ENCODE peak calls at places on chromosomes 1 and 21, in five cellular contexts. Y is Panc1, O is upper lobe of right lung, V is small intestine, T is fibroblast of pulmonary artery. X is an unnamed sample.

GRCh38 chr1:192575499-192576189 is at the start of gene RGS1:
- DNase-seq in Y (no peak), O (peak), V (peak), T (no peak), X (no peak)

GRCh38 chr21:29433366-29434059 is 134.8 kb downstream of the BACH1 start:
- DNase-seq in Y (no peak), O (no peak), V (no peak), T (peak), X (no peak)

GRCh38 chr1:39808784-39809517 is 20.3 kb upstream of the BMP8B start:
- DNase-seq in Y (no peak), O (no peak), V (no peak), T (no peak), X (no peak)

GRCh38 chr1:57520743-57521142 is 96.9 kb upstream of the DAB1 start:
- DNase-seq in Y (no peak), O (no peak), V (no peak), T (no peak), X (no peak)

GRCh38 chr1:108016451-108016920 is 51.5 kb upstream of the VAV3 start:
- DNase-seq in Y (no peak), O (no peak), V (peak), T (peak), X (peak)

GRCh38 chr1:21277178-21277577 is 13.1 kb downstream of the ECE1 start:
- DNase-seq in Y (no peak), O (no peak), V (no peak), T (no peak), X (no peak)

GRCh38 chr1:63779872-63780271 is 6.1 kb downstream of the ROR1 start:
- DNase-seq in Y (no peak), O (no peak), V (no peak), T (peak), X (no peak)

GRCh38 chr1:1173061-1173792 is 453 bp upstream of the TTLL10 start:
- DNase-seq in Y (no peak), O (no peak), V (no peak), T (no peak), X (no peak)

GRCh38 chr21:33969600-33969999 is 54.0 kb upstream of the ATP5PO start:
- DNase-seq in Y (no peak), O (no peak), V (peak), T (no peak), X (no peak)

GRCh38 chr1:232529747-232530146 is 100.2 kb downstream of the SIPA1L2 start:
- DNase-seq in Y (no peak), O (no peak), V (no peak), T (no peak), X (peak)

GRCh38 chr1:202576816-202577215 is 133.4 kb downstream of the SYT2 start:
- DNase-seq in Y (no peak), O (no peak), V (no peak), T (peak), X (no peak)

GRCh38 chr1:205598841-205599666 is 32.8 kb downstream of the ELK4 start:
- DNase-seq in Y (no peak), O (no peak), V (no peak), T (peak), X (no peak)

GRCh38 chr1:81805537-81806431 is 5.0 kb downstream of the ADGRL2 start:
- DNase-seq in Y (no peak), O (no peak), V (no peak), T (no peak), X (no peak)

GRCh38 chr1:208542309-208542708 is 298.1 kb upstream of the PLXNA2 start:
- DNase-seq in Y (no peak), O (no peak), V (no peak), T (no peak), X (no peak)

DNA sequence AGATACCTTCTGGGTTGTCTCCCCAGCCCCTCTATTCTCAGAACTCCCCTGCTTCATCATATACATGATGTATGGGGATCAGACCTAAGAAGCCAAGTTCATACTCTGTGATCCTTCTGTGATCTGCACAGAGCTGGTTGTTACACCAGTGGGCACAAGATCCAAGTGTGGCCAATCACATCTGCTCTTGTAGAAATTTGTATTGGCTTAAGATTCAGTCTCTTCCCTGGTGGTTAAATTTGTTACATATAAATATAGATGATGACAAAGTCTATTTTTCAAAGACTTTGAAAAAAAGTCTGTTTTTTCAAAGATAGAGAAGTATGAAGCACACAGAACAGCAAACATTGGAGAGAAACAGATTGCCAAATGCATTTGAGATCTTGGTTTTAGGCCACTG is 135.8 kb upstream of the FGGY start:
- DNase-seq in Y (no peak), O (no peak), V (no peak), T (no peak), X (no peak)
- H3K4me3 ChIP-seq in Y (no peak), O (no peak), V (no peak), T (no peak), X (no peak)

DNA sequence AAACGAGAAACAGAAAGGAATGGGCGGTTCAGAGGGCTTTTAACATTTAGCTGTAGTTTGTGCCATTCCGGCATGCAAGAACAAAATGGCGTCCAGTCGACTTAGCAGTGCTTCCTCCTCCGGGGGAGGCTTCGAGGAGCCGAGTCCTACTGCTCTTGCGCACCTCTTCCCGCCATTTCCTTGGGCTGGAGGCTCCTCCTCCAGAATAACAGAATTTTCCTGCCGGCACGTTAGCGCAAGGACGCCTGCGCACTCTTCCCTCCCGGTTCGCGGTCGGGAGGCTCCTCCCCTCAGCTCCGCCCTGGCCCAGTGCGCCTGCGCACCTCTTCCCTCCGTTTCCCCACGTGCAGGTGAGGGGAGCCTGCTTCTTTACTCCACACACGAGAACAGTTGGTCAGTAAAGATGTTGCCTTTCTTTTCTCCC is 1.0 kb downstream of the DMRTB1 start:
- DNase-seq in Y (no peak), O (no peak), V (no peak), T (no peak), X (no peak)
- H3K4me3 ChIP-seq in Y (no peak), O (no peak), V (no peak), T (no peak), X (no peak)

GRCh38 chr1:150970818-150971582 is 3.6 kb downstream of the CERS2 start:
- DNase-seq in Y (no peak), O (peak), V (peak), T (peak), X (peak)

GRCh38 chr1:150972417-150972940 is 2.2 kb downstream of the CERS2 start:
- DNase-seq in Y (no peak), O (no peak), V (peak), T (no peak), X (no peak)

GRCh38 chr1:150973826-150974579 is 632 bp downstream of the CERS2 start:
- DNase-seq in Y (no peak), O (peak), V (peak), T (no peak), X (no peak)

GRCh38 chr1:150973258-150973825 is 1.3 kb downstream of the CERS2 start:
- DNase-seq in Y (no peak), O (peak), V (no peak), T (no peak), X (no peak)

DNA sequence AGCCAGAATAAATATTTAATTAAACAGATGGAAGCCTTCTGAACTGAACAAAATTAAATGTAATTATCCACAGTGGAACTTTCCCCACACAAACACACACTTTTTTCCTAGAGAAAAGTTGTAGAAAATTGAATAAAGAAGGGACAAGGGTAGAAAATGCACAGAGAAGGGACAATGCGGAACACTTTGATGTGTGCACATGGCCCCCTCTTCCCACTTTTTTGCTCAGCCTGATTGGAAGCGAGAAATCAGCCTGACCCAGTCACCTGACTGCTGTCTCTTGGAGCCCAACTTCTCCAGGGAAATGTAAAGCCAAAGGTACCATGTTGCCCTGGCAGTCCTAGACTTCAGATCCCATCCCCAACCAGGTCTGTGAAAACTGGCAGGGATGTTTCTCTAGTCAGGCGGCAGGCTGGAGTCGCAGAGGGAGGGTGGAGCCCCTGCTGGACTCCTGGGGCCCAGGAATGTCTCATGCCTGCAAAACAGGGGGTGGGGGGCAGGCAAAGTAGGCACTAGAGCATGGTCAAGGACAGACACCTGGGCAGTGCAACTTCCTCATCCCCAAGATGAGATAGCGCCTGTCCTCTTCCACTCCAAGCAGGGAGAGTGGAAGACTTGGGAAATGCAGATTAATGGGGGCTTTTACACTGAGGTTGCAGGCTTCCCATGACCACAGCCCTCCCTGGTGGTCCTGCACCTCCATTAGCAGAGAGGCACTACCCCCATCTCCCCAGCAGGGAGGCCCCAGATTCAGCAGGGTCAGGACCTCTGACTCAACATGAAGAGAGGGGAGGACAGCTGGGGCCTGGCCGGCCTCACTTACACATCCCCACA is 2.8 kb downstream of the CERS2 start:
- DNase-seq in Y (no peak), O (no peak), V (peak), T (no peak), X (peak)
- H3K4me3 ChIP-seq in Y (peak), O (peak), V (no peak), T (peak), X (peak)

DNA sequence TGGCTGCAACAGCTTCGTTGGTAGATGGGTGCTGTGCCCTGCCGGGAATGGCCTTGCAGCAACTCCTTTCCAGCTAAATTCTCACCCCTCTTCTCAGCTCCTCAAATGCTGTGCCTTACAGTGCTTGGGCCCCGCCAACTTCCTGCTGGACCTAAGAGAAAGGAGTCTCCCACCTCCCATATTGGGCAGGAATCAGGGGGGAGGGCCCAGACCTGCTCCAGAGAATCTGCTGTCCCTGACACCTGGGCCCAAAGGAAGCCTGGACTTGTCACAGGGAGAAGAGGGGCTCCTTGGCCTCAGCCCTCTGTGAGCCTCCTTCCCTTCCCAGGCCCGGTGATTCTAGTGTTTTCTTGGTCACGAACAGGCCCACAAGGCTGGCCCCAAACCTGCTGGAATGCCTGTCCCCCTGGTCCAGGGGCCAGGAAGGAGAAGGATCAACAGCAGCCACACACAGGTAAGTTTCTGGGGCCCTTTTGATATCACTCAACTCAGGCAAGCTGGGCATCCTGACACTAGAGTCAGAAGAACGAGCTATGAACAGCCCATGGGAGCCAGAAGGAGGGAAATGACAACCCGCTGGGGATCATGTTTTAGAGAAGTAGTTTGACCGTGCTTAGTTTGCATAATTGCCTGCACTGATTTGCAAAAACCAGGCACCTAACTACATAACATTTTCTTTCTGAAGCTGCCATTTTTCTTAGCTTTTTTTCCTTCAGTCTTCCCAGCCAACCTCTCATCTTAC is 86.2 kb downstream of the CD247 start:
- DNase-seq in Y (no peak), O (no peak), V (no peak), T (no peak), X (no peak)
- H3K4me3 ChIP-seq in Y (no peak), O (no peak), V (no peak), T (no peak), X (no peak)

GRCh38 chr1:47208374-47208850 is 18.6 kb upstream of the PDZK1IP1 start:
- DNase-seq in Y (no peak), O (peak), V (no peak), T (no peak), X (no peak)
- H3K4me3 ChIP-seq in Y (no peak), O (no peak), V (no peak), T (no peak), X (no peak)

DNA sequence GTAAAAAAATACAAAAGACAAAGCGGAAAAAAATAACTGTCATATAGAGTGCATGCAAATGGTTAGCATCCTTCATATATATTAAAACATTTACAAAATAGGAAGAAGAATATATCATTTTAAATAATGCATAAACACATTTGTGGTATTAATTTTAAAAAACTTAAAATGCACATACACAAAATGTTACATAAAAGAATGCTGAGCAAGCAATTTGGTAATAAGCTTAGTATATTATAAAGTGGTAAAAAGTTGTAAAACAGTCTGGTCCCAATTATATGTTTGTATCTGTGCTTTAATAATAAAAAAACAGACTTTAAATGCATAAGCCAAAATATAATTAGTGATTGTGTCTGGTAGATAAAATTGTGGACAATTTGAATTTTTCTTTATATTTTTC is 394.6 kb downstream of the USH2A start:
- DNase-seq in Y (no peak), O (no peak), V (no peak), T (no peak), X (no peak)
- H3K4me3 ChIP-seq in Y (no peak), O (no peak), V (no peak), T (no peak), X (no peak)

DNA sequence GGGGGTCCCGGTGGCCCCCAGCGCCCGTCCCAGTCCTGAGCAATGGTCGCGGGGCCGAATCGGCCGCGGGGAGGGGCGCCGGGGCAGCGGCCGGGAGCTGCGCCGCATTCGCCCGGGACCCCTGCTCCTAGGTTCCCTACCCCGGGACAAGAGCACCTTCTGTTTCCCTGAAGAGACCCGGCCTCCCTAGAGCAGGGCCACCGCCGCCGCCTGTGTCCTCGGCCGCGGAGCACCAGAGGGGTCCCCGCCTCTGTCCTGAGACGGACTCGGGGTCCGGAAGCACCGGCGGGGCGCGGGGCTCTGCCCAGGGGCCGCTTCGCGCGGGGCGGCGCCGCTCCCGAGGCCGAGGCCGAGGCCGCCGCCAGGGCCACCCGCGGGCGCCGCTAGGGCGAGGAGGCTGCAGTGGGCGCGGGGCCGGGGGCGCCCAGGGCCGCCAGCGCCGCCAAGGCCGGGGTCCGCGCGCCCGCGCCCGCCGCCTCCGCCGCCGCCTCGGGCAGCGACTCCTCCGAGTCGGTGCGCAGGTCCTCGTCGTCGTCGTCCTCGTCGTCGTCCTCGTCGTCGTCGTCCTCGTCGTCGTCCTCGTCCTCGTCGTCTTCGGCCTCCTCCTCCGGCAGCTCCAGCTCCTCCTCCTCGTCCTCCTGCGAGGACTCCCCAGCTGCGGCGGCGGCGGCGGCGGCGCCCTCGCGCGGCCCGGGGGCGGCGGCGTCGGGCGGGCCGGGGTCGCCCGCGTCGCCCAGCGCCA is 157.7 kb downstream of the CASZ1 start:
- DNase-seq in Y (no peak), O (no peak), V (no peak), T (no peak), X (no peak)
- H3K4me3 ChIP-seq in Y (no peak), O (peak), V (no peak), T (no peak), X (no peak)

GRCh38 chr1:2446394-2446793 is 29.7 kb upstream of the PLCH2 start:
- DNase-seq in Y (no peak), O (no peak), V (no peak), T (no peak), X (no peak)
- H3K4me3 ChIP-seq in Y (peak), O (no peak), V (no peak), T (no peak), X (no peak)

GRCh38 chr1:9338354-9339250 is 45.9 kb downstream of the SPSB1 start:
- DNase-seq in Y (no peak), O (no peak), V (no peak), T (no peak), X (no peak)
- H3K4me3 ChIP-seq in Y (no peak), O (no peak), V (no peak), T (no peak), X (no peak)

GRCh38 chr1:101237229-101237837 is 514 bp downstream of the S1PR1 start:
- DNase-seq in Y (no peak), O (no peak), V (no peak), T (peak), X (no peak)

GRCh38 chr1:101238041-101238515 is 1.3 kb downstream of the S1PR1 start:
- DNase-seq in Y (no peak), O (no peak), V (no peak), T (no peak), X (no peak)

GRCh38 chr1:101240041-101240430 is 3.2 kb downstream of the S1PR1 start:
- DNase-seq in Y (no peak), O (no peak), V (no peak), T (no peak), X (no peak)

GRCh38 chr1:101238681-101239094 is 1.9 kb downstream of the S1PR1 start:
- DNase-seq in Y (peak), O (peak), V (peak), T (peak), X (peak)

GRCh38 chr1:101239095-101240040 is 2.5 kb downstream of the S1PR1 start:
- DNase-seq in Y (no peak), O (no peak), V (no peak), T (no peak), X (no peak)
- H3K4me3 ChIP-seq in Y (no peak), O (peak), V (no peak), T (peak), X (no peak)

X was measured in Caco-2.